ENCODE peak calls at places on chromosomes 16 and 17, in ten cellular contexts. B, O, T, D, F, V, Y, I, C and Q are unnamed samples.

GRCh38 chr17:19264277-19264676 is 27.1 kb downstream of the EPN2 start:
- DNase-seq in B (no peak), O (no peak), T (no peak), D (no peak), F (no peak), V (no peak), Y (no peak), I (no peak), C (no peak), Q (no peak)

GRCh38 chr17:69597898-69598692 is 183.6 kb downstream of the MAP2K6 start:
- DNase-seq in B (peak; percentile 52), O (no peak), T (no peak), D (peak; percentile 82), F (no peak), V (no peak), Y (no peak), I (no peak), C (no peak), Q (no peak)

GRCh38 chr17:77322534-77323412 is 182.0 kb downstream of the SEC14L1 start:
- DNase-seq in B (peak; percentile 89), O (no peak), T (no peak), D (peak; percentile 99), F (peak; percentile 70), V (no peak), Y (no peak), I (peak; percentile 9), C (peak; percentile 95), Q (peak; percentile 81)

GRCh38 chr17:77132411-77133086 is 8.2 kb upstream of the SEC14L1 start:
- DNase-seq in B (no peak), O (no peak), T (no peak), D (peak; percentile 42), F (no peak), V (no peak), Y (no peak), I (no peak), C (no peak), Q (no peak)

GRCh38 chr17:37273419-37274051 is 102.2 kb upstream of the C17orf78 start:
- DNase-seq in B (peak; percentile 9), O (no peak), T (no peak), D (no peak), F (peak; percentile 21), V (no peak), Y (no peak), I (no peak), C (peak; percentile 75), Q (no peak)

GRCh38 chr17:6496116-6496481 is 51.8 kb downstream of the PIMREG start:
- DNase-seq in B (no peak), O (no peak), T (no peak), D (no peak), F (peak; percentile 93), V (peak; percentile 8), Y (no peak), I (no peak), C (no peak), Q (no peak)

GRCh38 chr16:85153656-85154091 is 41.4 kb upstream of the CIBAR2 start:
- DNase-seq in B (no peak), O (no peak), T (no peak), D (no peak), F (no peak), V (no peak), Y (no peak), I (no peak), C (no peak), Q (peak; percentile 85)

GRCh38 chr17:1315409-1315808 is 35.9 kb downstream of the TRARG1 start:
- DNase-seq in B (no peak), O (no peak), T (no peak), D (no peak), F (no peak), V (no peak), Y (no peak), I (no peak), C (no peak), Q (no peak)

GRCh38 chr16:16182918-16183317 is 40.4 kb downstream of the ABCC6 start:
- DNase-seq in B (no peak), O (no peak), T (no peak), D (no peak), F (no peak), V (no peak), Y (no peak), I (no peak), C (no peak), Q (no peak)

GRCh38 chr16:75526032-75526790 is 9.7 kb downstream of the CHST5 start:
- DNase-seq in B (no peak), O (no peak), T (no peak), D (no peak), F (no peak), V (no peak), Y (no peak), I (no peak), C (no peak), Q (no peak)

GRCh38 chr17:38564869-38565268 is 40.9 kb downstream of the SRCIN1 start:
- DNase-seq in B (no peak), O (no peak), T (no peak), D (no peak), F (peak; percentile 77), V (no peak), Y (no peak), I (no peak), C (no peak), Q (no peak)

GRCh38 chr17:7988750-7989178 is 13.7 kb upstream of the GUCY2D start:
- DNase-seq in B (peak; percentile 75), O (peak; percentile 77), T (peak; percentile 40), D (peak; percentile 92), F (no peak), V (no peak), Y (no peak), I (peak; percentile 30), C (peak; percentile 93), Q (peak; percentile 26)

GRCh38 chr17:75822119-75822799 is 21.9 kb downstream of the UNC13D start:
- DNase-seq in B (no peak), O (peak; percentile 47), T (peak; percentile 23), D (no peak), F (no peak), V (no peak), Y (no peak), I (peak; percentile 45), C (no peak), Q (no peak)

GRCh38 chr17:72984925-72985322 is 107.6 kb downstream of the SLC39A11 start:
- DNase-seq in B (no peak), O (no peak), T (no peak), D (peak; percentile 81), F (no peak), V (no peak), Y (no peak), I (no peak), C (no peak), Q (no peak)

GRCh38 chr17:41687828-41688640 is 651 bp upstream of the EIF1 start:
- DNase-seq in B (no peak), O (no peak), T (peak; percentile 83), D (peak; percentile 46), F (no peak), V (peak; percentile 60), Y (no peak), I (peak; percentile 61), C (peak; percentile 69), Q (peak; percentile 66)

GRCh38 chr17:1890758-1891450 is 61.1 kb downstream of the RPA1 start:
- DNase-seq in B (no peak), O (peak; percentile 18), T (no peak), D (no peak), F (no peak), V (no peak), Y (no peak), I (no peak), C (no peak), Q (no peak)

GRCh38 chr16:61929801-61930200 is 106.4 kb downstream of the CDH8 start:
- DNase-seq in B (no peak), O (no peak), T (no peak), D (peak; percentile 79), F (no peak), V (no peak), Y (no peak), I (no peak), C (no peak), Q (no peak)

GRCh38 chr16:1913327-1914083 is 4.7 kb downstream of the HS3ST6 start:
- DNase-seq in B (no peak), O (no peak), T (peak; percentile 32), D (peak; percentile 57), F (peak; percentile 66), V (no peak), Y (no peak), I (no peak), C (peak; percentile 61), Q (peak; percentile 39)

GRCh38 chr16:56807011-56807675 is 57.9 kb upstream of the SLC12A3 start:
- DNase-seq in B (peak; percentile 25), O (no peak), T (no peak), D (peak; percentile 70), F (no peak), V (no peak), Y (no peak), I (no peak), C (no peak), Q (no peak)

GRCh38 chr17:41678907-41679739 is 9.6 kb upstream of the EIF1 start:
- DNase-seq in B (peak; percentile 35), O (peak; percentile 52), T (no peak), D (peak; percentile 40), F (no peak), V (peak; percentile 49), Y (no peak), I (peak; percentile 58), C (no peak), Q (no peak)

GRCh38 chr17:18965530-18966236 is 13.7 kb downstream of the SLC5A10 start:
- DNase-seq in B (no peak), O (no peak), T (no peak), D (no peak), F (no peak), V (no peak), Y (no peak), I (no peak), C (no peak), Q (no peak)

GRCh38 chr17:29573558-29573870 is 5.0 kb downstream of the TP53I13 start:
- DNase-seq in B (no peak), O (no peak), T (no peak), D (no peak), F (no peak), V (no peak), Y (no peak), I (no peak), C (no peak), Q (peak; percentile 79)

GRCh38 chr16:4859190-4859899 is 12.1 kb downstream of the UBN1 start:
- DNase-seq in B (no peak), O (no peak), T (no peak), D (peak; percentile 64), F (no peak), V (no peak), Y (no peak), I (no peak), C (no peak), Q (peak; percentile 61)

GRCh38 chr16:88977028-88977844 is at the start of gene CBFA2T3:
- DNase-seq in B (no peak), O (no peak), T (no peak), D (no peak), F (no peak), V (no peak), Y (no peak), I (no peak), C (no peak), Q (peak; percentile 94)

GRCh38 chr16:3690991-3691720 is 26.2 kb downstream of the TRAP1 start:
- DNase-seq in B (peak; percentile 40), O (no peak), T (no peak), D (no peak), F (no peak), V (no peak), Y (no peak), I (no peak), C (no peak), Q (peak; percentile 90)

GRCh38 chr17:10217916-10218315 is 19.5 kb upstream of the GAS7 start:
- DNase-seq in B (no peak), O (no peak), T (no peak), D (no peak), F (no peak), V (no peak), Y (no peak), I (no peak), C (no peak), Q (no peak)

GRCh38 chr17:57945999-57946797 is 9.0 kb downstream of the CUEDC1 start:
- DNase-seq in B (peak; percentile 68), O (no peak), T (no peak), D (no peak), F (no peak), V (no peak), Y (no peak), I (no peak), C (no peak), Q (no peak)

GRCh38 chr17:80599546-80600305 is 55.1 kb downstream of the RPTOR start:
- DNase-seq in B (no peak), O (no peak), T (no peak), D (no peak), F (no peak), V (no peak), Y (no peak), I (no peak), C (peak; percentile 84), Q (peak; percentile 63)